ENCODE peak calls at places on chromosomes 13 and 19, in four cellular contexts. U, X, P and H are unnamed samples.

GRCh38 chr13:43269037-43269476 is 245.7 kb downstream of the DNAJC15 start:
- DNase-seq in X (peak; percentile 72), P (no peak), U (no peak), H (no peak)

GRCh38 chr19:16605552-16605951 is 22.5 kb downstream of the MED26 start:
- DNase-seq in P (no peak), U (no peak), X (no peak), H (no peak)

GRCh38 chr13:49604570-49604969 is 19.2 kb upstream of the RCBTB1 start:
- DNase-seq in X (peak; percentile 18), P (no peak), U (peak; percentile 32), H (no peak)

GRCh38 chr19:35449347-35450043 is 1.4 kb downstream of the FFAR2 start:
- DNase-seq in X (no peak), P (no peak), U (no peak), H (no peak)

GRCh38 chr19:44621367-44621766 is 8.0 kb downstream of the IGSF23 start:
- DNase-seq in U (no peak), P (no peak), X (no peak), H (no peak)

GRCh38 chr13:48842316-48842715 is 133.4 kb upstream of the FNDC3A start:
- DNase-seq in U (no peak), P (no peak), X (no peak), H (no peak)

GRCh38 chr13:112968910-112969691 is at the start of gene MCF2L:
- DNase-seq in P (no peak), X (peak; percentile 56), U (no peak), H (peak; percentile 48)

GRCh38 chr19:11931051-11931450 is 6.1 kb downstream of the ZNF700 start:
- DNase-seq in X (no peak), U (no peak), P (no peak), H (no peak)

GRCh38 chr13:23903906-23904280 is 6.6 kb upstream of the C1QTNF9B start:
- DNase-seq in P (no peak), U (no peak), X (no peak), H (no peak)

GRCh38 chr19:10872551-10873107 is 1.3 kb downstream of the CARM1 start:
- DNase-seq in X (no peak), U (no peak), P (no peak), H (no peak)

GRCh38 chr19:10292206-10292788 is 2.5 kb downstream of the ICAM5 start:
- DNase-seq in X (peak; percentile 27), U (peak; percentile 98), P (no peak), H (peak; percentile 92)

GRCh38 chr19:6772866-6773322 is 386 bp downstream of the VAV1 start:
- DNase-seq in X (no peak), U (no peak), P (no peak), H (no peak)

GRCh38 chr19:44808463-44809371 is at the start of gene BCAM:
- DNase-seq in U (peak; percentile 58), X (peak; percentile 65), P (no peak), H (peak; percentile 79)

GRCh38 chr19:16807416-16808274 is 21.6 kb upstream of the SIN3B start:
- DNase-seq in U (no peak), P (no peak), X (no peak), H (no peak)

GRCh38 chr19:34588249-34588648 is 88.7 kb downstream of the SCGB2B2 start:
- DNase-seq in P (no peak), X (no peak), U (no peak), H (no peak)

GRCh38 chr13:113881614-113882265 is 17.9 kb upstream of the GAS6 start:
- DNase-seq in U (no peak), X (no peak), P (no peak), H (no peak)

GRCh38 chr13:39712626-39713025 is 57.2 kb downstream of the COG6 start:
- DNase-seq in X (no peak), U (no peak), P (no peak), H (no peak)
- TF ChIP-seq SP1 in X (no peak), U (no peak), P (no peak), H (no peak)

GRCh38 chr13:84706004-84706710 is 823.9 kb upstream of the SLITRK1 start:
- DNase-seq in P (no peak), U (no peak), X (no peak), H (no peak)

GRCh38 chr13:84702174-84702573 is 819.9 kb upstream of the SLITRK1 start:
- DNase-seq in X (no peak), U (no peak), P (no peak), H (no peak)
- TF ChIP-seq TARDBP in X (no peak), U (no peak), P (no peak), H (no peak)

GRCh38 chr13:99022953-99023352 is 45.1 kb upstream of the DOCK9 start:
- DNase-seq in U (no peak), P (no peak), X (no peak), H (no peak)
- TF ChIP-seq FOXM1 in U (no peak), P (no peak), X (no peak), H (no peak)

GRCh38 chr13:37492061-37492460 is 106.5 kb downstream of the POSTN start:
- DNase-seq in X (no peak), P (no peak), U (no peak), H (no peak)
- TF ChIP-seq SP1 in X (no peak), P (no peak), U (no peak), H (no peak)

GRCh38 chr13:28540612-28541011 is 45.7 kb upstream of the FLT1 start:
- DNase-seq in P (no peak), U (no peak), X (no peak), H (no peak)
- TF ChIP-seq TARDBP in P (no peak), U (no peak), X (no peak), H (no peak)

DNA sequence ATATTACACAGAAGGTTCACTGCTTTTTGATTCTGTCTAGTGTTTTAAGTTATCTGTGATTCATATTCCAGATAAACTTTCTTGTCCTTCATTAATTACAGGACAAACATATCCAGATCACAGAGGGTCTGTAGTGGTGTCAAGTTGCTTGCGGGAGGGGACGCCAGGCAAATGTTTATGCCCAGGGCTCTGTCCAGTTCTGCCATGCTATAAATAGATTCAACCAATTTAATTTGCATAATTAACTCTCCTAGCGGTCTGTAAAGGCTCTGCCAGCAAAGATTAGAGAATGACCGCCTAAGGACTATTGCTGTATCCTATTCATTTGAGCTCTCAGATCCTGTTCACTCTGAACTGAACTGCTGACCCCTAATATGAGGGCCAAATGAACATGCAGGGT is 59.7 kb upstream of the TRPC4 start:
- DNase-seq in X (no peak), P (no peak), U (peak; percentile 9), H (peak; percentile 5)
- TF ChIP-seq FOXM1 in X (no peak), P (no peak), U (no peak), H (no peak)

DNA sequence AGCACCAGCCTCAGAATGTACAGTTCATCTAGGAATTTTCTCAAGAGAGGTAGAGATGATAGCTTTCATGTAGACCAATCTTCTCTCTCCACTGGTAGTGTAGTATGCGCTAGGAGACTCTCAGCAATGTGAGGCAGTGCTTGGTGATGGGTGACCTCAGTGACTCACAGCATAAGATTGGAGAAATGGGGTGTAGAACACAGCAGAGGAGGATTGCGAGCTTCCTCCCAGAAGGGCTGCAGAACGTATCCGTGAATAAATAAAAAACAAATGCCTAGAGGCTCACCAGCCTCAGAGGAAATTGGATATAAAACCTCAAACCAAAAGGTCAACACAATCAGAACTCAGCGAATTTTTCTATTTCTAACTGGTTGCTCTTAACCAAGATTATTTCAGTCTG is 182.9 kb upstream of the RXFP2 start:
- DNase-seq in X (no peak), P (no peak), U (no peak), H (no peak)
- TF ChIP-seq SP1 in X (no peak), P (no peak), U (no peak), H (no peak)

GRCh38 chr13:108834193-108834592 is 204.8 kb downstream of the MYO16 start:
- DNase-seq in X (no peak), P (no peak), U (no peak), H (no peak)
- TF ChIP-seq TARDBP in X (no peak), P (no peak), U (no peak), H (no peak)